ENCODE peak calls at places on chromosomes 16 and 17, in seven cellular contexts. E, L, C, O, K, D and H are unnamed samples.

GRCh38 chr16:2835638-2836493 is 5.8 kb downstream of the ZG16B start:
- DNase-seq in E (no peak), L (peak; percentile 84), C (no peak), O (peak; percentile 15), K (peak; percentile 77), D (peak; percentile 48), H (no peak)

GRCh38 chr17:40958086-40958953 is 8.4 kb downstream of the KRT39 start:
- DNase-seq in E (no peak), L (peak; percentile 38), C (no peak), O (no peak), K (no peak), D (no peak), H (no peak)

GRCh38 chr16:73713817-73714495 is 582.7 kb upstream of the PSMD7 start:
- DNase-seq in E (no peak), L (no peak), C (peak; percentile 64), O (peak; percentile 52), K (peak; percentile 7), D (no peak), H (no peak)

GRCh38 chr17:52660692-52661091 is 502.2 kb upstream of the CA10 start:
- DNase-seq in E (no peak), L (no peak), C (no peak), O (no peak), K (no peak), D (no peak), H (no peak)

GRCh38 chr16:48961546-48961945 is 320.1 kb downstream of the CBLN1 start:
- DNase-seq in E (no peak), L (no peak), C (no peak), O (no peak), K (no peak), D (no peak), H (no peak)

GRCh38 chr16:85924675-85925074 is 25.7 kb downstream of the IRF8 start:
- DNase-seq in E (no peak), L (no peak), C (no peak), O (no peak), K (no peak), D (no peak), H (no peak)

GRCh38 chr16:86911311-86911999 is 333.1 kb downstream of the FOXL1 start:
- DNase-seq in E (no peak), L (no peak), C (no peak), O (no peak), K (no peak), D (no peak), H (no peak)

GRCh38 chr16:89847056-89847929 is 19.0 kb downstream of the SPIRE2 start:
- DNase-seq in E (no peak), L (no peak), C (no peak), O (no peak), K (no peak), D (no peak), H (no peak)

GRCh38 chr16:12381662-12382061 is 405.1 kb downstream of the SNX29 start:
- DNase-seq in E (no peak), L (no peak), C (no peak), O (no peak), K (no peak), D (no peak), H (no peak)

GRCh38 chr16:78487471-78487870 is 388.0 kb downstream of the WWOX start:
- DNase-seq in E (no peak), L (no peak), C (no peak), O (no peak), K (no peak), D (no peak), H (no peak)

GRCh38 chr16:73058616-73059409 is 10.9 kb upstream of the ZFHX3 start:
- DNase-seq in E (no peak), L (no peak), C (peak; percentile 76), O (peak; percentile 72), K (peak; percentile 71), D (no peak), H (no peak)

GRCh38 chr17:82244413-82245140 is 15.7 kb downstream of the SLC16A3 start:
- DNase-seq in E (no peak), L (no peak), C (peak; percentile 69), O (no peak), K (peak; percentile 69), D (no peak), H (no peak)

GRCh38 chr17:4945176-4945943 is 3.0 kb downstream of the PFN1 start:
- DNase-seq in E (peak; percentile 93), L (peak; percentile 84), C (peak; percentile 69), O (no peak), K (peak; percentile 91), D (peak; percentile 68), H (no peak)

DNA sequence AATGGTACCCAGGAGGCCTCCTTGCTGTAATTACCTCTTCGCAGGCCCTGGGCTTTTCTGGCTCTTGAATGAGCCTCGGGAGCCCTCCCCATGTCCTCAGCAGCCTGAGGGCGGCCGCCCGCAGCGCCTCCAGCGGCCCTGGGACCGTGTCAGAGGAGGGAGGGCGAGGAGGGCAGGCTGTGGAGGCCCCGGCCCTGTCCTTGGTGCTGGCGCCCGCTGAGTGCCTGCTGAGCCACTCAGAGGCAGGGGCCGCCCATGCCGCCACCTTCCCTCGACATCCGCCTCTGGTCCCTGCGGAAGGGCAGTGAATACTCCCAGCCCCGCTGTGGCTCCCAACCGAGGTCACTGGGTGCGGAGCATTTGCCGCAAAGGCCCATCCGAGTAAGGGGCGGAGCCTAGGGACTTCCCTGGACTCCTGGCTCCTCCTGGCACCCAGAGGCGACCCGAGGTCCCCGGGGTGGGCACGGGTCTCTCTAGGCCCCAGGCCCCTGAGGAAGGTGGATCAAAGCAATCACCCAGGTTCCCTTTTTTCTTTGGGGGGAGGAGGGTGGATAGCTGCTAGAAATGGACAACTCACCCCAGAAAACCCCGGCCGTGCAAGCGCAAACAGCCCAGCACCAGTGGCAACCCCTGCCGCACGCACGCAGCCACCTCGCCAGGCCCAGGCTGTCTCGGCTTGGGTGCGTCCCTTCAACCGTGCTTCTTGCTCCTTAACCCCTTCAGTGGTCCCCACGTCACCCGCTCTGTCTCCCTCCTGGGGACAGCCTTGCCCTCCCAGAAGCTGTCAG is 2.7 kb downstream of the RBFOX3 start:
- DNase-seq in E (no peak), L (no peak), C (no peak), O (peak; percentile 93), K (peak; percentile 11), D (no peak), H (no peak)
- TF ChIP-seq CTCF in E (no peak), L (no peak), C (no peak), O (peak; percentile 22), K (no peak), D (no peak), H (no peak)

GRCh38 chr16:29805232-29806095 is 865 bp upstream of the MAZ start:
- DNase-seq in E (peak; percentile 98), L (peak; percentile 97), C (peak; percentile 98), O (peak; percentile 96), K (peak; percentile 98), D (peak; percentile 95), H (peak; percentile 99)
- TF ChIP-seq CTCF in E (no peak), L (no peak), C (no peak), O (no peak), K (no peak), D (no peak), H (no peak)

GRCh38 chr16:66935319-66936011 is at the start of gene CES2:
- DNase-seq in E (no peak), L (no peak), C (no peak), O (no peak), K (peak; percentile 17), D (no peak), H (no peak)
- TF ChIP-seq CTCF in E (no peak), L (no peak), C (no peak), O (no peak), K (no peak), D (no peak), H (no peak)

DNA sequence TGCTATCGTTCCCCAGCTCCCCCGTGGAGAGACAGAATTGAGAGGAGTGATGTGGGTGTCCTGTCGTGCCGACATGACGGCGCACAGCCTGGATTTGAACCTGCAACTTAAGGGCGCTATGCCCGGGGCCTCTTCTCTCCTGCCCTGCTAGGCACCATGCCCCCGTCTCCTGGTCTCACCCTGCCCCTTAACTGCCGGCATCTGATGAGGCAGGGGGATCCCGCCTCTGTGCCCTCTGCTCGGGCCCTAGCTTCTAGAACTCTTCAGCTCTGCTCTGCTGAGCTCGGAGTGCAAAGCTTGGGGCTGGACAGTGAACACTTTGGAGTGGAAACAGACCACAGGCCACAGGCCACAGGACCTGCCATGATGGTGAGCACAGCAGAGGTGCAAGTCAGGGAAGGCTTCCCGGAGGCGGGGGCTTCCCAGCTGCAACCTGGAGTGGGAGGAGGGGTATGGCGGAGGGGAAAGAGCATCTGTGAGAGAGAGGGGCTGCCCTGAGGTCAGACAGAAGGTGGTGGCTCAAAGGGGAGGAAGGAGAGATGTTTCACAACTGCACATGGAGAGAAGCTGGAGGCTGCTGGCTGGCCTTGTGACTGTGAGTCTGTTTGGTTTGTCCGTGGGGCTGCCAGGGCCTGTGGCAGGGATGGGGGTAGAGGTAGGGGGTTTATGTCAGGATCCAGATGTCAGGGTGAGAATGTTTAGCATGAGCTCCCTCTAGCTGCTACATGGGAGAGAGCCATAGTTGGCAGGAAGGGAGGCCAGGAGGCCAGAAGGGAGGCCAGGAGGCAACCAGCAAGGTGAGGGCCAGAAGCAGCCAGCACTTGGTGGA is 107.8 kb downstream of the CRLF3 start:
- DNase-seq in E (no peak), L (no peak), C (peak; percentile 21), O (no peak), K (peak; percentile 50), D (no peak), H (no peak)
- TF ChIP-seq CTCF in E (no peak), L (no peak), C (no peak), O (peak; percentile 27), K (peak; percentile 47), D (no peak), H (peak; percentile 41)

GRCh38 chr17:20612635-20613034 is 33.1 kb downstream of the CDRT15L2 start:
- DNase-seq in E (no peak), L (no peak), C (no peak), O (no peak), K (no peak), D (no peak), H (no peak)

GRCh38 chr17:20611314-20611713 is 31.8 kb downstream of the CDRT15L2 start:
- DNase-seq in E (no peak), L (no peak), C (no peak), O (no peak), K (no peak), D (no peak), H (no peak)

GRCh38 chr17:20613905-20614304 is 34.4 kb downstream of the CDRT15L2 start:
- DNase-seq in E (no peak), L (no peak), C (no peak), O (no peak), K (no peak), D (no peak), H (no peak)

DNA sequence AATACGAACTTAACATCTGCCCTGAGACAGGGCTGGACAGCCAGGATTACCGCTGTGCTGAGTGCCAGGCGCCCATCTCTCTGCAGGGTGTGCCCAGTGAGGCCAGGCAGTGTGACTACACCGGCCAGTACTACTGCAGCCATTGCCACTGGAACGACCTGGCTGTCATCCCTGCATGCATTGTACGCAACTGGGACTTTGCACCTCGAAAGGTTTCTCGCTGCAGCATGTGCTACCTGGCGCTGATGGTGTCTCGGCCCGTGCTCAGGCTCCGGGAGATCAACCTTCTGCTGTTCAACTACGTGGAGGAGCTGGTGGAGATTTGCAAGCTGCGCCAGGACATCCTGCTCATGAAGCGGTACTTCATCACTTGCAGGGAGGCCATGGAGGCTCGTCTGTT is 33.7 kb downstream of the CDRT15L2 start:
- DNase-seq in E (no peak), L (no peak), C (no peak), O (no peak), K (no peak), D (no peak), H (no peak)
- TF ChIP-seq CTCF in E (no peak), L (no peak), C (no peak), O (no peak), K (no peak), D (no peak), H (no peak)